ENCODE peak calls at places on chromosomes 13 and 19, in eight cellular contexts. I is fibroblast of mammary gland; T is coronary artery; L is effector memory CD8-positive, alpha-beta T cell; F is GM03348; O is T-helper 17 cell; Z is brain pericyte; X is activated T-cell treated with anti-CD3 and anti-CD28 coated beads for 24 hours. H is an unnamed sample.

GRCh38 chr13:102779426-102780159 is 6.0 kb upstream of the TEX30 start:
- DNase-seq in L (no peak), O (no peak), I (no peak), F (no peak), X (no peak), Z (no peak), T (no peak), H (no peak)

GRCh38 chr19:31263317-31263716 is 85.9 kb downstream of the TSHZ3 start:
- DNase-seq in O (no peak), L (no peak), Z (no peak), F (no peak), T (peak; percentile 60), I (no peak), X (no peak), H (no peak)

GRCh38 chr13:44237276-44237767 is 136.3 kb upstream of the SERP2 start:
- DNase-seq in L (no peak), O (no peak), I (peak; percentile 99), F (peak; percentile 82), Z (peak; percentile 84), T (peak; percentile 94), X (no peak), H (no peak)

GRCh38 chr19:8366961-8367326 is 3.0 kb downstream of the ANGPTL4 start:
- DNase-seq in I (peak; percentile 64), L (no peak), Z (peak; percentile 72), F (no peak), X (no peak), T (no peak), O (no peak), H (no peak)

GRCh38 chr19:39845621-39846175 is 481 bp downstream of the FBL start:
- DNase-seq in F (peak; percentile 61), X (no peak), Z (no peak), L (no peak), I (no peak), T (no peak), O (no peak), H (no peak)

GRCh38 chr13:93318538-93318937 is 91.9 kb downstream of the GPC6 start:
- DNase-seq in O (no peak), X (no peak), L (no peak), T (no peak), I (peak; percentile 53), Z (no peak), F (no peak), H (no peak)

GRCh38 chr19:4035582-4035981 is 28.0 kb downstream of the PIAS4 start:
- DNase-seq in O (no peak), F (no peak), Z (no peak), T (no peak), I (no peak), X (no peak), L (no peak), H (no peak)

GRCh38 chr13:20186771-20187170 is 6.0 kb downstream of the GJB2 start:
- DNase-seq in I (no peak), X (no peak), L (no peak), T (peak; percentile 61), Z (no peak), F (no peak), O (no peak), H (no peak)

GRCh38 chr13:114134111-114134943 is 1.9 kb upstream of the RASA3 start:
- DNase-seq in I (no peak), X (no peak), T (no peak), Z (no peak), F (no peak), L (no peak), O (no peak), H (no peak)

GRCh38 chr19:41691268-41691970 is 3.3 kb upstream of the CEACAM7 start:
- DNase-seq in I (peak; percentile 7), L (no peak), T (no peak), Z (no peak), X (no peak), F (peak; percentile 58), O (no peak), H (peak; percentile 30)

GRCh38 chr13:44842158-44842557 is 147.1 kb downstream of the NUFIP1 start:
- DNase-seq in L (no peak), I (peak; percentile 63), X (no peak), O (no peak), T (no peak), Z (no peak), F (peak; percentile 60), H (no peak)

GRCh38 chr13:94073006-94073744 is 406.3 kb downstream of the DCT start:
- DNase-seq in T (no peak), O (no peak), I (peak; percentile 93), Z (no peak), X (no peak), L (no peak), F (peak; percentile 73), H (no peak)

GRCh38 chr19:29625316-29625715 is 19.2 kb downstream of the POP4 start:
- DNase-seq in F (no peak), T (no peak), I (no peak), Z (no peak), X (no peak), O (no peak), L (no peak), H (no peak)

GRCh38 chr19:46181386-46181774 is 33.3 kb downstream of the IGFL2 start:
- DNase-seq in I (peak; percentile 68), Z (no peak), L (no peak), T (no peak), O (no peak), X (no peak), F (no peak), H (no peak)

GRCh38 chr19:48741222-48741999 is 1.0 kb upstream of the RASIP1 start:
- DNase-seq in Z (no peak), O (no peak), T (no peak), F (peak; percentile 42), L (no peak), X (peak; percentile 30), I (no peak), H (no peak)

GRCh38 chr13:93244141-93244917 is 17.7 kb downstream of the GPC6 start:
- DNase-seq in I (peak; percentile 65), L (no peak), F (peak; percentile 52), O (no peak), Z (no peak), X (no peak), T (no peak), H (no peak)

GRCh38 chr19:16293133-16294085 is 31.2 kb upstream of the KLF2 start:
- DNase-seq in T (peak; percentile 94), X (no peak), F (peak; percentile 92), L (no peak), Z (peak; percentile 46), I (peak; percentile 96), O (no peak), H (no peak)

GRCh38 chr13:46124967-46125933 is 20.4 kb upstream of the CPB2 start:
- DNase-seq in O (no peak), T (no peak), Z (no peak), I (no peak), L (no peak), X (no peak), F (no peak), H (no peak)

GRCh38 chr13:75749407-75749806 is 113.3 kb downstream of the LMO7 start:
- DNase-seq in T (no peak), I (peak; percentile 59), X (no peak), F (peak; percentile 29), Z (peak; percentile 54), O (no peak), L (no peak), H (no peak)

GRCh38 chr19:45346449-45346848 is 5.9 kb downstream of the KLC3 start:
- DNase-seq in Z (no peak), T (no peak), L (no peak), I (no peak), O (no peak), F (peak; percentile 58), X (no peak), H (no peak)

GRCh38 chr13:37306778-37307544 is 201.5 kb upstream of the CSNK1A1L start:
- DNase-seq in I (peak; percentile 97), X (no peak), T (no peak), L (no peak), F (peak; percentile 86), O (no peak), Z (peak; percentile 33), H (no peak)

GRCh38 chr19:42129399-42130253 is 2.6 kb downstream of the POU2F2 start:
- DNase-seq in T (no peak), F (peak; percentile 91), L (no peak), Z (no peak), X (no peak), O (no peak), I (peak; percentile 66), H (no peak)

GRCh38 chr13:98098511-98098910 is 44.4 kb upstream of the FARP1 start:
- DNase-seq in T (no peak), O (no peak), X (no peak), Z (no peak), I (peak; percentile 52), F (peak; percentile 38), L (no peak), H (no peak)

H was measured in T-helper 9 cell.